ENCODE peak calls at places on chromosome 20, in seven cellular contexts. One of them, this sample, is unnamed.

GRCh38 chr20:43916875-43917371 is 2.3 kb downstream of the TOX2 start:
- DNase-seq in midbrain: no peak
- DNase-seq in hepatic stellate cell: no peak
- DNase-seq in NCI-H2081: no peak
- DNase-seq in IMR-90: peak
- DNase-seq in stimulated activated CD4-positive, alpha-beta T cell treated with anti-CD3 and anti-CD28 coated beads, Interleukin-4, amount 100 ng/mL, for 48 hours: no peak
- DNase-seq in endothelial cell of umbilical vein: no peak
- DNase-seq in this sample: no peak

GRCh38 chr20:973785-974194 is 28.3 kb downstream of the RSPO4 start:
- DNase-seq in midbrain: no peak
- DNase-seq in hepatic stellate cell: no peak
- DNase-seq in NCI-H2081: peak
- DNase-seq in IMR-90: peak
- DNase-seq in stimulated activated CD4-positive, alpha-beta T cell treated with anti-CD3 and anti-CD28 coated beads, Interleukin-4, amount 100 ng/mL, for 48 hours: peak
- DNase-seq in endothelial cell of umbilical vein: no peak
- DNase-seq in this sample: peak

GRCh38 chr20:61558726-61559125 is 306.7 kb downstream of the CDH4 start:
- DNase-seq in midbrain: no peak
- DNase-seq in hepatic stellate cell: peak
- DNase-seq in NCI-H2081: no peak
- DNase-seq in IMR-90: peak
- DNase-seq in stimulated activated CD4-positive, alpha-beta T cell treated with anti-CD3 and anti-CD28 coated beads, Interleukin-4, amount 100 ng/mL, for 48 hours: no peak
- DNase-seq in endothelial cell of umbilical vein: no peak
- DNase-seq in this sample: no peak

GRCh38 chr20:63752411-63753101 is 13.0 kb downstream of the SLC2A4RG start:
- DNase-seq in midbrain: no peak
- DNase-seq in hepatic stellate cell: no peak
- DNase-seq in NCI-H2081: no peak
- DNase-seq in IMR-90: no peak
- DNase-seq in stimulated activated CD4-positive, alpha-beta T cell treated with anti-CD3 and anti-CD28 coated beads, Interleukin-4, amount 100 ng/mL, for 48 hours: no peak
- DNase-seq in endothelial cell of umbilical vein: no peak
- DNase-seq in this sample: no peak

GRCh38 chr20:58647814-58648501 is 3.1 kb upstream of the STX16 start:
- DNase-seq in midbrain: no peak
- DNase-seq in hepatic stellate cell: peak
- DNase-seq in NCI-H2081: no peak
- DNase-seq in IMR-90: peak
- DNase-seq in stimulated activated CD4-positive, alpha-beta T cell treated with anti-CD3 and anti-CD28 coated beads, Interleukin-4, amount 100 ng/mL, for 48 hours: no peak
- DNase-seq in endothelial cell of umbilical vein: peak
- DNase-seq in this sample: no peak

GRCh38 chr20:1831606-1832005 is 63.6 kb upstream of the SIRPA start:
- DNase-seq in midbrain: no peak
- DNase-seq in hepatic stellate cell: no peak
- DNase-seq in NCI-H2081: no peak
- DNase-seq in IMR-90: no peak
- DNase-seq in stimulated activated CD4-positive, alpha-beta T cell treated with anti-CD3 and anti-CD28 coated beads, Interleukin-4, amount 100 ng/mL, for 48 hours: no peak
- DNase-seq in endothelial cell of umbilical vein: no peak
- DNase-seq in this sample: no peak

GRCh38 chr20:33830371-33830770 is 19.2 kb downstream of the CHMP4B start:
- DNase-seq in midbrain: no peak
- DNase-seq in hepatic stellate cell: no peak
- DNase-seq in NCI-H2081: no peak
- DNase-seq in IMR-90: peak
- DNase-seq in stimulated activated CD4-positive, alpha-beta T cell treated with anti-CD3 and anti-CD28 coated beads, Interleukin-4, amount 100 ng/mL, for 48 hours: no peak
- DNase-seq in endothelial cell of umbilical vein: no peak
- DNase-seq in this sample: no peak

GRCh38 chr20:4972506-4973251 is 28.6 kb downstream of the SLC23A2 start:
- DNase-seq in midbrain: no peak
- DNase-seq in hepatic stellate cell: no peak
- DNase-seq in NCI-H2081: peak
- DNase-seq in IMR-90: no peak
- DNase-seq in stimulated activated CD4-positive, alpha-beta T cell treated with anti-CD3 and anti-CD28 coated beads, Interleukin-4, amount 100 ng/mL, for 48 hours: no peak
- DNase-seq in endothelial cell of umbilical vein: peak
- DNase-seq in this sample: no peak

GRCh38 chr20:51062065-51062464 is 39.2 kb upstream of the KCNG1 start:
- DNase-seq in midbrain: no peak
- DNase-seq in hepatic stellate cell: no peak
- DNase-seq in NCI-H2081: no peak
- DNase-seq in IMR-90: peak
- DNase-seq in stimulated activated CD4-positive, alpha-beta T cell treated with anti-CD3 and anti-CD28 coated beads, Interleukin-4, amount 100 ng/mL, for 48 hours: peak
- DNase-seq in endothelial cell of umbilical vein: no peak
- DNase-seq in this sample: peak

GRCh38 chr20:17621229-17621968 is 51.5 kb downstream of the DSTN start:
- DNase-seq in midbrain: no peak
- DNase-seq in hepatic stellate cell: no peak
- DNase-seq in NCI-H2081: no peak
- DNase-seq in IMR-90: no peak
- DNase-seq in stimulated activated CD4-positive, alpha-beta T cell treated with anti-CD3 and anti-CD28 coated beads, Interleukin-4, amount 100 ng/mL, for 48 hours: no peak
- DNase-seq in endothelial cell of umbilical vein: no peak
- DNase-seq in this sample: no peak

GRCh38 chr20:25622450-25623224 is 1.2 kb downstream of the NANP start:
- DNase-seq in midbrain: no peak
- DNase-seq in hepatic stellate cell: peak
- DNase-seq in NCI-H2081: no peak
- DNase-seq in IMR-90: peak
- DNase-seq in stimulated activated CD4-positive, alpha-beta T cell treated with anti-CD3 and anti-CD28 coated beads, Interleukin-4, amount 100 ng/mL, for 48 hours: no peak
- DNase-seq in endothelial cell of umbilical vein: peak
- DNase-seq in this sample: no peak

GRCh38 chr20:8043687-8044278 is 24.2 kb upstream of the TMX4 start:
- DNase-seq in midbrain: peak
- DNase-seq in hepatic stellate cell: peak
- DNase-seq in NCI-H2081: peak
- DNase-seq in IMR-90: peak
- DNase-seq in stimulated activated CD4-positive, alpha-beta T cell treated with anti-CD3 and anti-CD28 coated beads, Interleukin-4, amount 100 ng/mL, for 48 hours: no peak
- DNase-seq in endothelial cell of umbilical vein: peak
- DNase-seq in this sample: peak

GRCh38 chr20:48284837-48285236 is 499.6 kb upstream of the SULF2 start:
- DNase-seq in midbrain: no peak
- DNase-seq in hepatic stellate cell: peak
- DNase-seq in NCI-H2081: no peak
- DNase-seq in IMR-90: peak
- DNase-seq in stimulated activated CD4-positive, alpha-beta T cell treated with anti-CD3 and anti-CD28 coated beads, Interleukin-4, amount 100 ng/mL, for 48 hours: no peak
- DNase-seq in endothelial cell of umbilical vein: no peak
- DNase-seq in this sample: peak

GRCh38 chr20:60255866-60256265 is 297.6 kb downstream of the CDH26 start:
- DNase-seq in midbrain: no peak
- DNase-seq in hepatic stellate cell: no peak
- DNase-seq in NCI-H2081: no peak
- DNase-seq in IMR-90: peak
- DNase-seq in stimulated activated CD4-positive, alpha-beta T cell treated with anti-CD3 and anti-CD28 coated beads, Interleukin-4, amount 100 ng/mL, for 48 hours: no peak
- DNase-seq in endothelial cell of umbilical vein: no peak
- DNase-seq in this sample: no peak

GRCh38 chr20:39909447-39909846 is 779.6 kb downstream of the MAFB start:
- DNase-seq in midbrain: peak
- DNase-seq in hepatic stellate cell: no peak
- DNase-seq in NCI-H2081: no peak
- DNase-seq in IMR-90: no peak
- DNase-seq in stimulated activated CD4-positive, alpha-beta T cell treated with anti-CD3 and anti-CD28 coated beads, Interleukin-4, amount 100 ng/mL, for 48 hours: no peak
- DNase-seq in endothelial cell of umbilical vein: no peak
- DNase-seq in this sample: no peak

GRCh38 chr20:35606127-35606526 is 9.5 kb upstream of the SPAG4 start:
- DNase-seq in midbrain: no peak
- DNase-seq in hepatic stellate cell: no peak
- DNase-seq in NCI-H2081: no peak
- DNase-seq in IMR-90: no peak
- DNase-seq in stimulated activated CD4-positive, alpha-beta T cell treated with anti-CD3 and anti-CD28 coated beads, Interleukin-4, amount 100 ng/mL, for 48 hours: no peak
- DNase-seq in endothelial cell of umbilical vein: no peak
- DNase-seq in this sample: no peak

GRCh38 chr20:63431944-63432343 is 40.5 kb downstream of the KCNQ2 start:
- DNase-seq in midbrain: no peak
- DNase-seq in hepatic stellate cell: no peak
- DNase-seq in NCI-H2081: no peak
- DNase-seq in IMR-90: no peak
- DNase-seq in stimulated activated CD4-positive, alpha-beta T cell treated with anti-CD3 and anti-CD28 coated beads, Interleukin-4, amount 100 ng/mL, for 48 hours: no peak
- DNase-seq in endothelial cell of umbilical vein: no peak
- DNase-seq in this sample: no peak

GRCh38 chr20:20643925-20644324 is 68.5 kb downstream of the RALGAPA2 start:
- DNase-seq in midbrain: no peak
- DNase-seq in hepatic stellate cell: no peak
- DNase-seq in NCI-H2081: no peak
- DNase-seq in IMR-90: no peak
- DNase-seq in stimulated activated CD4-positive, alpha-beta T cell treated with anti-CD3 and anti-CD28 coated beads, Interleukin-4, amount 100 ng/mL, for 48 hours: no peak
- DNase-seq in endothelial cell of umbilical vein: no peak
- DNase-seq in this sample: no peak

GRCh38 chr20:53413188-53413631 is 180.4 kb downstream of the ZNF217 start:
- DNase-seq in midbrain: no peak
- DNase-seq in hepatic stellate cell: no peak
- DNase-seq in NCI-H2081: no peak
- DNase-seq in IMR-90: no peak
- DNase-seq in stimulated activated CD4-positive, alpha-beta T cell treated with anti-CD3 and anti-CD28 coated beads, Interleukin-4, amount 100 ng/mL, for 48 hours: peak
- DNase-seq in endothelial cell of umbilical vein: no peak
- DNase-seq in this sample: no peak

GRCh38 chr20:34720266-34720665 is 16.1 kb downstream of the TP53INP2 start:
- DNase-seq in midbrain: no peak
- DNase-seq in hepatic stellate cell: no peak
- DNase-seq in NCI-H2081: peak
- DNase-seq in IMR-90: peak
- DNase-seq in stimulated activated CD4-positive, alpha-beta T cell treated with anti-CD3 and anti-CD28 coated beads, Interleukin-4, amount 100 ng/mL, for 48 hours: no peak
- DNase-seq in endothelial cell of umbilical vein: no peak
- DNase-seq in this sample: no peak

GRCh38 chr20:13261460-13262301 is 40.6 kb downstream of the ISM1 start:
- DNase-seq in midbrain: peak
- DNase-seq in hepatic stellate cell: peak
- DNase-seq in NCI-H2081: peak
- DNase-seq in IMR-90: peak
- DNase-seq in stimulated activated CD4-positive, alpha-beta T cell treated with anti-CD3 and anti-CD28 coated beads, Interleukin-4, amount 100 ng/mL, for 48 hours: peak
- DNase-seq in endothelial cell of umbilical vein: peak
- DNase-seq in this sample: peak

GRCh38 chr20:57999465-58000111 is 228.9 kb downstream of the ANKRD60 start:
- DNase-seq in midbrain: no peak
- DNase-seq in hepatic stellate cell: no peak
- DNase-seq in NCI-H2081: peak
- DNase-seq in IMR-90: no peak
- DNase-seq in stimulated activated CD4-positive, alpha-beta T cell treated with anti-CD3 and anti-CD28 coated beads, Interleukin-4, amount 100 ng/mL, for 48 hours: no peak
- DNase-seq in endothelial cell of umbilical vein: peak
- DNase-seq in this sample: no peak

GRCh38 chr20:34637245-34638185 is 39.4 kb downstream of the PIGU start:
- DNase-seq in midbrain: peak
- DNase-seq in hepatic stellate cell: peak
- DNase-seq in NCI-H2081: no peak
- DNase-seq in IMR-90: peak
- DNase-seq in stimulated activated CD4-positive, alpha-beta T cell treated with anti-CD3 and anti-CD28 coated beads, Interleukin-4, amount 100 ng/mL, for 48 hours: no peak
- DNase-seq in endothelial cell of umbilical vein: no peak
- DNase-seq in this sample: peak

GRCh38 chr20:63782051-63782471 is 42.5 kb downstream of the SLC2A4RG start:
- DNase-seq in midbrain: no peak
- DNase-seq in hepatic stellate cell: no peak
- DNase-seq in NCI-H2081: no peak
- DNase-seq in IMR-90: no peak
- DNase-seq in stimulated activated CD4-positive, alpha-beta T cell treated with anti-CD3 and anti-CD28 coated beads, Interleukin-4, amount 100 ng/mL, for 48 hours: no peak
- DNase-seq in endothelial cell of umbilical vein: no peak
- DNase-seq in this sample: no peak

GRCh38 chr20:1174787-1175186 is 10.0 kb downstream of the TMEM74B start:
- DNase-seq in midbrain: no peak
- DNase-seq in hepatic stellate cell: no peak
- DNase-seq in NCI-H2081: no peak
- DNase-seq in IMR-90: no peak
- DNase-seq in stimulated activated CD4-positive, alpha-beta T cell treated with anti-CD3 and anti-CD28 coated beads, Interleukin-4, amount 100 ng/mL, for 48 hours: no peak
- DNase-seq in endothelial cell of umbilical vein: no peak
- DNase-seq in this sample: no peak

GRCh38 chr20:4725263-4725550 is 3.5 kb downstream of the PRND start:
- DNase-seq in midbrain: no peak
- DNase-seq in hepatic stellate cell: no peak
- DNase-seq in NCI-H2081: no peak
- DNase-seq in IMR-90: no peak
- DNase-seq in stimulated activated CD4-positive, alpha-beta T cell treated with anti-CD3 and anti-CD28 coated beads, Interleukin-4, amount 100 ng/mL, for 48 hours: no peak
- DNase-seq in endothelial cell of umbilical vein: no peak
- DNase-seq in this sample: no peak

GRCh38 chr20:44247676-44248419 is 740 bp downstream of the GDAP1L1 start:
- DNase-seq in midbrain: peak
- DNase-seq in hepatic stellate cell: no peak
- DNase-seq in NCI-H2081: no peak
- DNase-seq in IMR-90: peak
- DNase-seq in stimulated activated CD4-positive, alpha-beta T cell treated with anti-CD3 and anti-CD28 coated beads, Interleukin-4, amount 100 ng/mL, for 48 hours: peak
- DNase-seq in endothelial cell of umbilical vein: peak
- DNase-seq in this sample: peak

GRCh38 chr20:63092660-63093215 is 86.0 kb upstream of the BHLHE23 start:
- DNase-seq in midbrain: no peak
- DNase-seq in hepatic stellate cell: no peak
- DNase-seq in NCI-H2081: no peak
- DNase-seq in IMR-90: no peak
- DNase-seq in stimulated activated CD4-positive, alpha-beta T cell treated with anti-CD3 and anti-CD28 coated beads, Interleukin-4, amount 100 ng/mL, for 48 hours: no peak
- DNase-seq in endothelial cell of umbilical vein: no peak
- DNase-seq in this sample: no peak

GRCh38 chr20:19992996-19993908 is 23.9 kb upstream of the NAA20 start:
- DNase-seq in midbrain: peak
- DNase-seq in hepatic stellate cell: peak
- DNase-seq in NCI-H2081: no peak
- DNase-seq in IMR-90: peak
- DNase-seq in stimulated activated CD4-positive, alpha-beta T cell treated with anti-CD3 and anti-CD28 coated beads, Interleukin-4, amount 100 ng/mL, for 48 hours: no peak
- DNase-seq in endothelial cell of umbilical vein: peak
- DNase-seq in this sample: peak

GRCh38 chr20:31713312-31714049 is 9.2 kb downstream of the BCL2L1 start:
- DNase-seq in midbrain: no peak
- DNase-seq in hepatic stellate cell: peak
- DNase-seq in NCI-H2081: no peak
- DNase-seq in IMR-90: peak
- DNase-seq in stimulated activated CD4-positive, alpha-beta T cell treated with anti-CD3 and anti-CD28 coated beads, Interleukin-4, amount 100 ng/mL, for 48 hours: no peak
- DNase-seq in endothelial cell of umbilical vein: peak
- DNase-seq in this sample: peak

GRCh38 chr20:11281240-11281639 is 607.4 kb upstream of the JAG1 start:
- DNase-seq in midbrain: no peak
- DNase-seq in hepatic stellate cell: no peak
- DNase-seq in NCI-H2081: no peak
- DNase-seq in IMR-90: no peak
- DNase-seq in stimulated activated CD4-positive, alpha-beta T cell treated with anti-CD3 and anti-CD28 coated beads, Interleukin-4, amount 100 ng/mL, for 48 hours: no peak
- DNase-seq in endothelial cell of umbilical vein: no peak
- DNase-seq in this sample: no peak

GRCh38 chr20:21706345-21707195 is 1.1 kb downstream of the PAX1 start:
- DNase-seq in midbrain: no peak
- DNase-seq in hepatic stellate cell: no peak
- DNase-seq in NCI-H2081: no peak
- DNase-seq in IMR-90: no peak
- DNase-seq in stimulated activated CD4-positive, alpha-beta T cell treated with anti-CD3 and anti-CD28 coated beads, Interleukin-4, amount 100 ng/mL, for 48 hours: no peak
- DNase-seq in endothelial cell of umbilical vein: no peak
- DNase-seq in this sample: no peak

GRCh38 chr20:64232794-64233193 is 22.8 kb upstream of the PCMTD2 start:
- DNase-seq in midbrain: peak
- DNase-seq in hepatic stellate cell: no peak
- DNase-seq in NCI-H2081: peak
- DNase-seq in IMR-90: no peak
- DNase-seq in stimulated activated CD4-positive, alpha-beta T cell treated with anti-CD3 and anti-CD28 coated beads, Interleukin-4, amount 100 ng/mL, for 48 hours: no peak
- DNase-seq in endothelial cell of umbilical vein: no peak
- DNase-seq in this sample: no peak

GRCh38 chr20:2101057-2101934 is at the start of gene STK35:
- DNase-seq in midbrain: no peak
- DNase-seq in hepatic stellate cell: peak
- DNase-seq in NCI-H2081: peak
- DNase-seq in IMR-90: no peak
- DNase-seq in stimulated activated CD4-positive, alpha-beta T cell treated with anti-CD3 and anti-CD28 coated beads, Interleukin-4, amount 100 ng/mL, for 48 hours: peak
- DNase-seq in endothelial cell of umbilical vein: peak
- DNase-seq in this sample: no peak

GRCh38 chr20:61821698-61822097 is 244.0 kb downstream of the TAF4 start:
- DNase-seq in midbrain: no peak
- DNase-seq in hepatic stellate cell: no peak
- DNase-seq in NCI-H2081: no peak
- DNase-seq in IMR-90: no peak
- DNase-seq in stimulated activated CD4-positive, alpha-beta T cell treated with anti-CD3 and anti-CD28 coated beads, Interleukin-4, amount 100 ng/mL, for 48 hours: no peak
- DNase-seq in endothelial cell of umbilical vein: no peak
- DNase-seq in this sample: no peak

GRCh38 chr20:37119356-37120036 is 23.7 kb upstream of the RBL1 start:
- DNase-seq in midbrain: no peak
- DNase-seq in hepatic stellate cell: no peak
- DNase-seq in NCI-H2081: no peak
- DNase-seq in IMR-90: no peak
- DNase-seq in stimulated activated CD4-positive, alpha-beta T cell treated with anti-CD3 and anti-CD28 coated beads, Interleukin-4, amount 100 ng/mL, for 48 hours: no peak
- DNase-seq in endothelial cell of umbilical vein: no peak
- DNase-seq in this sample: no peak

GRCh38 chr20:37800618-37801017 is 102.3 kb upstream of the VSTM2L start:
- DNase-seq in midbrain: no peak
- DNase-seq in hepatic stellate cell: no peak
- DNase-seq in NCI-H2081: no peak
- DNase-seq in IMR-90: no peak
- DNase-seq in stimulated activated CD4-positive, alpha-beta T cell treated with anti-CD3 and anti-CD28 coated beads, Interleukin-4, amount 100 ng/mL, for 48 hours: no peak
- DNase-seq in endothelial cell of umbilical vein: no peak
- DNase-seq in this sample: no peak

GRCh38 chr20:5658897-5659296 is 91.3 kb upstream of the SHLD1 start:
- DNase-seq in midbrain: peak
- DNase-seq in hepatic stellate cell: peak
- DNase-seq in NCI-H2081: peak
- DNase-seq in IMR-90: peak
- DNase-seq in stimulated activated CD4-positive, alpha-beta T cell treated with anti-CD3 and anti-CD28 coated beads, Interleukin-4, amount 100 ng/mL, for 48 hours: peak
- DNase-seq in endothelial cell of umbilical vein: peak
- DNase-seq in this sample: peak

This sample was measured in brain microvascular endothelial cell.